ENCODE peak calls at places on chromosomes 16 and 17, in four cellular contexts. V is esophagus squamous epithelium, P is choroid plexus epithelial cell, H is cardiac muscle cell. C is an unnamed sample.

GRCh38 chr16:12706628-12707027 is 97.1 kb downstream of the CPPED1 start:
- DNase-seq in V (no peak), P (no peak), H (no peak), C (no peak)

GRCh38 chr16:48561960-48562393 is 48.0 kb downstream of the N4BP1 start:
- DNase-seq in P (peak), H (peak), V (no peak), C (no peak)

GRCh38 chr17:49434821-49435581 is 20.3 kb upstream of the PHB1 start:
- DNase-seq in V (no peak), H (peak), P (peak), C (peak)

GRCh38 chr17:29376667-29377268 is 13.4 kb upstream of the TAOK1 start:
- DNase-seq in V (no peak), H (peak), P (peak), C (peak)

GRCh38 chr17:78168906-78169793 is 769 bp downstream of the SYNGR2 start:
- DNase-seq in P (no peak), H (no peak), V (no peak), C (peak)

GRCh38 chr16:7714775-7715174 is 382.1 kb downstream of the RBFOX1 start:
- DNase-seq in P (no peak), H (no peak), V (no peak), C (no peak)

GRCh38 chr16:17331991-17332390 is 138.8 kb downstream of the XYLT1 start:
- DNase-seq in H (no peak), P (no peak), V (no peak), C (no peak)

GRCh38 chr16:78902291-78902690 is 698.2 kb downstream of the MAF start:
- DNase-seq in H (no peak), V (no peak), P (no peak), C (no peak)

GRCh38 chr16:86229866-86230656 is 280.3 kb upstream of the FOXF1 start:
- DNase-seq in H (no peak), V (no peak), P (no peak), C (no peak)

GRCh38 chr16:90020260-90020837 is 1.1 kb upstream of the DBNDD1 start:
- DNase-seq in H (no peak), P (peak), V (no peak), C (no peak)

GRCh38 chr16:68081796-68082567 is 3.2 kb upstream of the NFATC3 start:
- DNase-seq in V (no peak), H (no peak), P (no peak), C (no peak)

GRCh38 chr17:64133546-64134215 is 3.7 kb upstream of the ERN1 start:
- DNase-seq in H (peak), P (peak), V (no peak), C (peak)

GRCh38 chr16:70691223-70692129 is 5.6 kb upstream of the MTSS2 start:
- DNase-seq in P (peak), V (no peak), H (peak), C (peak)

GRCh38 chr17:28950752-28951427 is 428 bp downstream of the PHF12 start:
- DNase-seq in H (no peak), V (no peak), P (no peak), C (no peak)

GRCh38 chr16:88957887-88958577 is 19.0 kb downstream of the CBFA2T3 start:
- DNase-seq in P (no peak), V (no peak), H (no peak), C (no peak)

GRCh38 chr17:70886648-70887047 is 717.3 kb downstream of the KCNJ2 start:
- DNase-seq in H (no peak), V (no peak), P (no peak), C (no peak)

GRCh38 chr17:49612721-49613120 is 37.0 kb downstream of the NXPH3 start:
- DNase-seq in V (no peak), H (no peak), P (no peak), C (no peak)

GRCh38 chr17:71921726-71922320 is 199.0 kb upstream of the SOX9 start:
- DNase-seq in H (no peak), V (no peak), P (peak), C (no peak)

GRCh38 chr16:50457423-50457822 is 88.6 kb upstream of the BRD7 start:
- DNase-seq in V (no peak), P (no peak), H (no peak), C (no peak)

GRCh38 chr17:45036696-45037095 is 14.7 kb downstream of the DCAKD start:
- DNase-seq in H (no peak), V (no peak), P (no peak), C (no peak)

GRCh38 chr16:10578474-10579316 is 1.7 kb downstream of the EMP2 start:
- DNase-seq in P (no peak), V (no peak), H (no peak), C (no peak)

GRCh38 chr16:19167710-19168172 is 299 bp upstream of the SYT17 start:
- DNase-seq in V (no peak), H (peak), P (peak), C (peak)

GRCh38 chr17:11980813-11981212 is 16.5 kb downstream of the ZNF18 start:
- DNase-seq in V (no peak), H (peak), P (peak), C (no peak)

GRCh38 chr16:85911531-85911930 is 12.6 kb downstream of the IRF8 start:
- DNase-seq in V (no peak), H (no peak), P (no peak), C (no peak)

GRCh38 chr17:73029021-73029420 is 63.5 kb downstream of the SLC39A11 start:
- DNase-seq in V (no peak), P (no peak), H (no peak), C (no peak)

GRCh38 chr17:76491271-76492184 is 9.7 kb downstream of the RHBDF2 start:
- DNase-seq in V (no peak), P (no peak), H (no peak), C (no peak)

GRCh38 chr17:77824780-77825280 is 133.7 kb upstream of the TNRC6C start:
- DNase-seq in V (no peak), H (no peak), P (no peak), C (no peak)

GRCh38 chr17:43094129-43094834 is 30.9 kb downstream of the BRCA1 start:
- DNase-seq in H (no peak), P (peak), V (no peak), C (no peak)

GRCh38 chr17:67082110-67082509 is 37.8 kb downstream of the CACNG1 start:
- DNase-seq in H (no peak), V (no peak), P (peak), C (no peak)

GRCh38 chr16:81376880-81377279 is 62.1 kb downstream of the GAN start:
- DNase-seq in V (no peak), P (peak), H (peak), C (no peak)

GRCh38 chr17:40530988-40531971 is 29.9 kb upstream of the TNS4 start:
- DNase-seq in P (no peak), H (no peak), V (no peak), C (no peak)

GRCh38 chr17:13079010-13079409 is 61.2 kb upstream of the ELAC2 start:
- DNase-seq in V (no peak), H (no peak), P (no peak), C (no peak)

DNA sequence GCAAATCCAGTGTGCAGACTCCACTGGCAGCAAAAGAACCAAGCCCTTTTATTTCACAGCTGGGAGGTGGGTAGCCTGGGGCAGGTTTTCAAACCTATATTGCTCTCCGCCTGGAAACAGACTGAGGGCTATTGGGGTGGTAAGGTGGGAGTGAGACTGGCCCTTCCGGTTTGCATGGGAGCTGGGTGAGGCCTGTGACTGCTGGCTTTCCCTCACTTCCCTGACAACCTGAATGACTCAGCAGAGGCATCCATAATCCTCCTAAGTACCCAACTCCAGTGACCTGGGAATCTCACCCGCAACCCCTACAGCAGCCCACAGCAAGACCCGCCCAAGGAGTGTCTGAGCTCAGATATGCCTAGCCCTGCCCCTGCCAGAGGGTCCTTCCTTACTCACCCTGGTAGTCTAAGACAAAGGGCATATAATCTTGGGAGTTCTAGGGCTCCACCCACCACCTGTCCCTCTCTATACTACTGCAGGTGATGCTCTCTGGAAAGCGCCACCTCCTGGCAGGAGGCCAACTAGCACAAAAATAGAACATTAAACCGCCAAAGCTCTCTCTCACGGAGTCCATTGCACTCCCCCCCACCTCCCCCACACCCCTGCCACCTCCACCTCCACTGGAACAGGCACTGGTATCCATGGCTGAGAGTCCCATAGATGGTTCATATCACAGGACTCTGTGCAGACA is 602.0 kb upstream of the C16orf82 start:
- DNase-seq in P (no peak), V (no peak), H (no peak), C (no peak)
- TF ChIP-seq CTCF in P (no peak), V (no peak), H (no peak), C (no peak)

GRCh38 chr17:79974786-79975497 is 60.7 kb downstream of the TBC1D16 start:
- DNase-seq in P (no peak), H (no peak), V (no peak), C (no peak)
- TF ChIP-seq CTCF in P (peak), H (peak), V (peak), C (peak)

DNA sequence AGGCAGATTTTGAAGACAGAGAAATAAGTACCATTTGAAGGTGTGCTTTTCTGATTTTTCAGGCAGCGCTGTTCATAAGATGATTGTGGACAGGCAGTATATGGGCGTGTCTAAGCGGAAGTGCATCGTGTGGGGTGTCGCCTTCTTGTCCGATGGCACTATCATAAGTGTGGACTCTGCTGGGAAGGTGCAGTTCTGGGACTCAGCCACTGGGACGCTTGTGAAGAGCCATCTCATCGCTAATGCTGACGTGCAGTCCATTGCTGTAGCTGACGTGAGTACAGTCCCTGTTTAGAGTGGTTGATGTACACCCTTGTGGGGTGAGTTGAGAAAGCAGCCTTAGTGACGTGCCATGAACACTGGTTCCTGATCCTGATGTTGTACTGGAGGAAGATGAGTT is 10.7 kb downstream of the UTP4 start:
- DNase-seq in H (no peak), V (no peak), P (peak), C (no peak)
- TF ChIP-seq CTCF in H (no peak), V (no peak), P (peak), C (no peak)

GRCh38 chr17:81189670-81190530 is 23.9 kb upstream of the AATK start:
- DNase-seq in P (peak), V (no peak), H (peak), C (peak)
- TF ChIP-seq CTCF in P (peak), V (no peak), H (no peak), C (no peak)

GRCh38 chr16:53220585-53220984 is 165.8 kb downstream of the CHD9 start:
- DNase-seq in P (peak), V (no peak), H (peak), C (no peak)
- TF ChIP-seq CTCF in P (peak), V (no peak), H (peak), C (no peak)